ENCODE peak calls at places on chromosome 2, in six cellular contexts. T is HepG2, U is transverse colon, M is prostate gland, F is spleen, P is suprapubic skin. K is an unnamed sample.
A peak's percentile ranks its signal among the peaks of the same experiment; 100 is the strongest.

GRCh38 chr2:119218478-119219064 is 5.1 kb upstream of the STEAP3 start:
- DNase-seq in T (peak; percentile 69), U (no peak), F (peak; percentile 48), M (peak; percentile 55), P (no peak), K (peak; percentile 71)

GRCh38 chr2:200810967-200811335 is 759 bp upstream of the BZW1 start:
- DNase-seq in P (no peak), T (no peak), F (no peak), M (no peak), U (no peak), K (no peak)

GRCh38 chr2:64482765-64483504 is 29.0 kb downstream of the LGALSL start:
- DNase-seq in U (peak; percentile 39), F (no peak), P (no peak), M (peak; percentile 87), T (no peak), K (peak; percentile 44)

GRCh38 chr2:127155901-127156300 is 48.9 kb upstream of the BIN1 start:
- DNase-seq in U (no peak), T (no peak), M (no peak), P (no peak), F (no peak), K (no peak)

GRCh38 chr2:111135910-111136297 is 15.2 kb downstream of the BCL2L11 start:
- DNase-seq in F (no peak), T (peak; percentile 29), P (no peak), U (no peak), M (no peak), K (no peak)

GRCh38 chr2:208046686-208047085 is 21.4 kb upstream of the PLEKHM3 start:
- DNase-seq in M (no peak), U (no peak), T (no peak), F (no peak), P (no peak), K (no peak)

GRCh38 chr2:126739093-126739492 is 83.1 kb downstream of the GYPC start:
- DNase-seq in M (no peak), P (no peak), T (no peak), U (no peak), F (no peak), K (no peak)

GRCh38 chr2:27085670-27086089 is 892 bp upstream of the KHK start:
- DNase-seq in U (peak; percentile 84), P (peak; percentile 89), T (no peak), M (peak; percentile 75), F (peak; percentile 91), K (peak; percentile 73)

GRCh38 chr2:188897096-188897495 is 77.1 kb upstream of the COL3A1 start:
- DNase-seq in F (no peak), M (no peak), P (no peak), U (no peak), T (no peak), K (no peak)

GRCh38 chr2:181223239-181223638 is 233.9 kb upstream of the ITGA4 start:
- DNase-seq in T (no peak), P (no peak), U (no peak), F (no peak), M (no peak), K (no peak)

GRCh38 chr2:11234309-11234708 is 79.0 kb downstream of the SLC66A3 start:
- DNase-seq in P (no peak), U (no peak), T (no peak), M (no peak), F (no peak), K (no peak)

GRCh38 chr2:163341426-163341825 is 394.4 kb downstream of the FIGN start:
- DNase-seq in U (no peak), P (no peak), F (no peak), T (no peak), M (no peak), K (no peak)

GRCh38 chr2:138428710-138429440 is 72.7 kb upstream of the SPOPL start:
- DNase-seq in F (no peak), M (no peak), T (no peak), U (no peak), P (no peak), K (no peak)

GRCh38 chr2:215828528-215829184 is 184.7 kb downstream of the MREG start:
- DNase-seq in T (peak; percentile 81), M (peak; percentile 25), P (no peak), F (no peak), U (peak; percentile 58), K (peak; percentile 58)

GRCh38 chr2:26595146-26595545 is 46.0 kb downstream of the CIB4 start:
- DNase-seq in U (no peak), T (no peak), M (no peak), P (peak; percentile 11), F (peak; percentile 41), K (no peak)

GRCh38 chr2:17646096-17646554 is 105.6 kb downstream of the VSNL1 start:
- DNase-seq in F (no peak), U (peak; percentile 64), M (peak; percentile 55), T (peak; percentile 83), P (no peak), K (peak; percentile 42)

GRCh38 chr2:232350804-232351685 is 27.5 kb upstream of the ALPP start:
- DNase-seq in P (peak; percentile 77), T (no peak), M (no peak), F (peak; percentile 68), U (no peak), K (no peak)

GRCh38 chr2:57139179-57139578 is 907.4 kb upstream of the VRK2 start:
- DNase-seq in T (no peak), P (no peak), M (no peak), U (no peak), F (no peak), K (no peak)

GRCh38 chr2:168132389-168132788 is 115.0 kb downstream of the STK39 start:
- DNase-seq in T (no peak), M (no peak), P (no peak), U (no peak), F (no peak), K (no peak)

GRCh38 chr2:136134126-136134525 is 16.2 kb upstream of the CXCR4 start:
- DNase-seq in U (no peak), P (no peak), M (no peak), F (no peak), T (no peak), K (no peak)

GRCh38 chr2:240149943-240150784 is 9.7 kb upstream of the OTOS start:
- DNase-seq in U (no peak), F (no peak), P (no peak), M (no peak), T (peak; percentile 40), K (peak; percentile 32)

GRCh38 chr2:113103958-113104627 is 23.3 kb upstream of the IL1RN start:
- DNase-seq in P (no peak), T (no peak), U (no peak), F (no peak), M (no peak), K (no peak)

DNA sequence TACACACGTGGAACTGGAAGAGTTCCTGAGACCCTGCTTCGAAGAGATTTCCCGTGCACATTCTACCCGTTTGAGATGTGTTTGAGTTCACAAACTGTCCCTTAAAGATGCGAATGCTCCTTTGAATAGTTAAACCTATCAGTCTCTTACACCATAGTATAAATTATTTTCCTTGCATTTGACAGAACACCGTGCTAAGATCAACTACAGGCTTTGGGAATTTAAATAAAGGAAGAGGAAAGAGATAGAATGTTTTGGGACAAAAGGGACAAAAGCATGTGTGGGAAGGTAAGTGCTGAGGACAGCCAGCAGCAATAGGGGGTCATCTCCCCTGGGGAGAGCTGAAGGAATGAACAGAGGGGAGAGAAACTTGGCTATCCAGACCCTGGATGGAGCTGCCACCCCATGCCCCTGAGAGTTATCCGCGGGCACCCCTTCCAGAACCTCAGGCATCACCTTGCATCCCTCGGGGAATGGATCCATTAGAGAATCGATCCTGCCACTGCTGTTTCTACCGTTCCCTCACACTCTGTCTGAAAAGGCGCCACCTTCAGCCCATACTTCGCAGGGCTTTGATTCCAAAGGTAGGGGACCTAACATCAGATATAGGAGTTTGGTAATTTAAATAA is 890 bp upstream of the ADCY3 start:
- DNase-seq in U (no peak), F (peak; percentile 15), P (no peak), M (no peak), T (peak; percentile 21), K (no peak)
- TF ChIP-seq CTCF in U (no peak), F (no peak), P (no peak), M (no peak), T (peak; percentile 61), K (no peak)

DNA sequence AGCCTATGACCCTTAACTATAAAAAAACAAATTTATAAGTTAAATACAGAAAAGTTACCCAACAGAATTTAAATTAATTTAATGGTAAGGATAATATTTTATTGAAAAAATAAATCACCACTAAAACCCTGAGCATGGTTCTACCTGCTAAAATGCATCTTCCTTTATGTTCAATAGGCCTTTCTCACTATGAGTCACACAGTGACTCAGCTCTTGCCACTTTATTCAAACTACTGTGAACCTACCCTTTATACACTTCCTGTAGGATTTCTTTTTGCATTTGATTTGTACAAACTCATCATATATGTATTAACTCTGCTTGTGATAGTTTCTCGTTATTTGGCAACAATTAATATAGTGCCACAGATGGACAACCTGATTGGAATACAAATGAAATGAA is 55.0 kb upstream of the COBLL1 start:
- DNase-seq in F (no peak), U (no peak), P (no peak), T (peak; percentile 63), M (no peak), K (no peak)
- TF ChIP-seq POLR2A in F (no peak), U (no peak), P (no peak), T (no peak), M (no peak), K (no peak)

GRCh38 chr2:170525566-170525900 is 189.6 kb upstream of the SP5 start:
- DNase-seq in T (peak; percentile 24), M (peak; percentile 59), F (no peak), U (peak; percentile 63), P (peak; percentile 91), K (peak; percentile 45)
- TF ChIP-seq POLR2AphosphoS5 in T (no peak), M (peak; percentile 69), F (peak; percentile 17), U (peak; percentile 71), P (no peak), K (no peak)

GRCh38 chr2:20643060-20643459 is 7.8 kb downstream of the HS1BP3 start:
- DNase-seq in T (no peak), P (no peak), M (no peak), F (peak; percentile 52), U (no peak), K (no peak)
- TF ChIP-seq CTCF in T (no peak), P (no peak), M (no peak), F (no peak), U (no peak), K (no peak)

GRCh38 chr2:85419009-85419711 is 646 bp downstream of the SH2D6 start:
- DNase-seq in U (no peak), F (no peak), P (no peak), T (peak; percentile 74), M (no peak), K (no peak)
- TF ChIP-seq POLR2A in U (no peak), F (no peak), P (no peak), T (peak; percentile 40), M (no peak), K (no peak)

K was measured in stomach.